ENCODE peak calls at places on chromosome 5, in seven cellular contexts. One of them, this sample, is unnamed.

GRCh38 chr5:31671339-31671741 is 32.4 kb downstream of the PDZD2 start:
- DNase-seq in right lobe of liver: no peak
- DNase-seq in HFFc6: no peak
- DNase-seq in kidney tubule cell: no peak
- DNase-seq in DMS 273 treated with DMSO at 0.1 percent for 48 hours: no peak
- DNase-seq in KBM-7: no peak
- DNase-seq in small intestine: no peak
- DNase-seq in this sample: no peak

GRCh38 chr5:10509593-10509992 is 54.3 kb upstream of the ANKRD33B start:
- DNase-seq in right lobe of liver: no peak
- DNase-seq in HFFc6: no peak
- DNase-seq in kidney tubule cell: no peak
- DNase-seq in DMS 273 treated with DMSO at 0.1 percent for 48 hours: peak
- DNase-seq in KBM-7: no peak
- DNase-seq in small intestine: no peak
- DNase-seq in this sample: no peak

GRCh38 chr5:130616161-130616560 is 548.9 kb downstream of the HINT1 start:
- DNase-seq in right lobe of liver: no peak
- DNase-seq in HFFc6: no peak
- DNase-seq in kidney tubule cell: no peak
- DNase-seq in DMS 273 treated with DMSO at 0.1 percent for 48 hours: no peak
- DNase-seq in KBM-7: no peak
- DNase-seq in small intestine: no peak
- DNase-seq in this sample: no peak

GRCh38 chr5:172800088-172800551 is 29.1 kb upstream of the DUSP1 start:
- DNase-seq in right lobe of liver: peak
- DNase-seq in HFFc6: peak
- DNase-seq in kidney tubule cell: peak
- DNase-seq in DMS 273 treated with DMSO at 0.1 percent for 48 hours: no peak
- DNase-seq in KBM-7: no peak
- DNase-seq in small intestine: no peak
- DNase-seq in this sample: peak

GRCh38 chr5:72920690-72921089 is 35.2 kb upstream of the FCHO2 start:
- DNase-seq in right lobe of liver: no peak
- DNase-seq in HFFc6: peak
- DNase-seq in kidney tubule cell: peak
- DNase-seq in DMS 273 treated with DMSO at 0.1 percent for 48 hours: no peak
- DNase-seq in KBM-7: peak
- DNase-seq in small intestine: peak
- DNase-seq in this sample: no peak

GRCh38 chr5:102561894-102562760 is 63.3 kb upstream of the SLCO6A1 start:
- DNase-seq in right lobe of liver: no peak
- DNase-seq in HFFc6: no peak
- DNase-seq in kidney tubule cell: peak
- DNase-seq in DMS 273 treated with DMSO at 0.1 percent for 48 hours: no peak
- DNase-seq in KBM-7: peak
- DNase-seq in small intestine: no peak
- DNase-seq in this sample: peak

GRCh38 chr5:93452255-93452654 is 128.8 kb downstream of the NR2F1-AS1 start:
- DNase-seq in right lobe of liver: no peak
- DNase-seq in HFFc6: no peak
- DNase-seq in kidney tubule cell: no peak
- DNase-seq in DMS 273 treated with DMSO at 0.1 percent for 48 hours: no peak
- DNase-seq in KBM-7: no peak
- DNase-seq in small intestine: no peak
- DNase-seq in this sample: no peak

GRCh38 chr5:180801596-180802324 is 846 bp downstream of the MGAT1 start:
- DNase-seq in right lobe of liver: no peak
- DNase-seq in HFFc6: no peak
- DNase-seq in kidney tubule cell: no peak
- DNase-seq in DMS 273 treated with DMSO at 0.1 percent for 48 hours: no peak
- DNase-seq in KBM-7: no peak
- DNase-seq in small intestine: no peak
- DNase-seq in this sample: no peak

GRCh38 chr5:132788508-132788907 is 11.5 kb upstream of the SEPTIN8 start:
- DNase-seq in right lobe of liver: no peak
- DNase-seq in HFFc6: no peak
- DNase-seq in kidney tubule cell: no peak
- DNase-seq in DMS 273 treated with DMSO at 0.1 percent for 48 hours: no peak
- DNase-seq in KBM-7: no peak
- DNase-seq in small intestine: no peak
- DNase-seq in this sample: no peak

GRCh38 chr5:36457511-36458260 is 148.7 kb upstream of the SLC1A3 start:
- DNase-seq in right lobe of liver: no peak
- DNase-seq in HFFc6: no peak
- DNase-seq in kidney tubule cell: peak
- DNase-seq in DMS 273 treated with DMSO at 0.1 percent for 48 hours: no peak
- DNase-seq in KBM-7: no peak
- DNase-seq in small intestine: no peak
- DNase-seq in this sample: no peak

GRCh38 chr5:127601111-127601510 is 47.8 kb upstream of the CTXN3 start:
- DNase-seq in right lobe of liver: no peak
- DNase-seq in HFFc6: no peak
- DNase-seq in kidney tubule cell: no peak
- DNase-seq in DMS 273 treated with DMSO at 0.1 percent for 48 hours: no peak
- DNase-seq in KBM-7: no peak
- DNase-seq in small intestine: no peak
- DNase-seq in this sample: no peak

GRCh38 chr5:43416988-43417394 is 4.8 kb upstream of the CCL28 start:
- DNase-seq in right lobe of liver: no peak
- DNase-seq in HFFc6: no peak
- DNase-seq in kidney tubule cell: no peak
- DNase-seq in DMS 273 treated with DMSO at 0.1 percent for 48 hours: peak
- DNase-seq in KBM-7: no peak
- DNase-seq in small intestine: no peak
- DNase-seq in this sample: no peak

GRCh38 chr5:53343187-53343586 is 137.2 kb upstream of the FST start:
- DNase-seq in right lobe of liver: no peak
- DNase-seq in HFFc6: peak
- DNase-seq in kidney tubule cell: no peak
- DNase-seq in DMS 273 treated with DMSO at 0.1 percent for 48 hours: no peak
- DNase-seq in KBM-7: no peak
- DNase-seq in small intestine: no peak
- DNase-seq in this sample: no peak

GRCh38 chr5:72542695-72543094 is 35.5 kb upstream of the ZNF366 start:
- DNase-seq in right lobe of liver: no peak
- DNase-seq in HFFc6: no peak
- DNase-seq in kidney tubule cell: no peak
- DNase-seq in DMS 273 treated with DMSO at 0.1 percent for 48 hours: no peak
- DNase-seq in KBM-7: no peak
- DNase-seq in small intestine: no peak
- DNase-seq in this sample: no peak

GRCh38 chr5:123344819-123345426 is 78.3 kb downstream of the CEP120 start:
- DNase-seq in right lobe of liver: no peak
- DNase-seq in HFFc6: peak
- DNase-seq in kidney tubule cell: peak
- DNase-seq in DMS 273 treated with DMSO at 0.1 percent for 48 hours: peak
- DNase-seq in KBM-7: peak
- DNase-seq in small intestine: peak
- DNase-seq in this sample: no peak

GRCh38 chr5:1190915-1191314 is 10.5 kb upstream of the SLC6A19 start:
- DNase-seq in right lobe of liver: no peak
- DNase-seq in HFFc6: no peak
- DNase-seq in kidney tubule cell: no peak
- DNase-seq in DMS 273 treated with DMSO at 0.1 percent for 48 hours: no peak
- DNase-seq in KBM-7: peak
- DNase-seq in small intestine: no peak
- DNase-seq in this sample: no peak

GRCh38 chr5:159049844-159050318 is 49.8 kb downstream of the EBF1 start:
- DNase-seq in right lobe of liver: no peak
- DNase-seq in HFFc6: no peak
- DNase-seq in kidney tubule cell: no peak
- DNase-seq in DMS 273 treated with DMSO at 0.1 percent for 48 hours: no peak
- DNase-seq in KBM-7: no peak
- DNase-seq in small intestine: no peak
- DNase-seq in this sample: no peak

GRCh38 chr5:142637871-142638270 is 48.0 kb downstream of the FGF1 start:
- DNase-seq in right lobe of liver: no peak
- DNase-seq in HFFc6: no peak
- DNase-seq in kidney tubule cell: no peak
- DNase-seq in DMS 273 treated with DMSO at 0.1 percent for 48 hours: peak
- DNase-seq in KBM-7: no peak
- DNase-seq in small intestine: no peak
- DNase-seq in this sample: no peak

GRCh38 chr5:150339165-150339564 is 18.3 kb upstream of the TCOF1 start:
- DNase-seq in right lobe of liver: no peak
- DNase-seq in HFFc6: no peak
- DNase-seq in kidney tubule cell: no peak
- DNase-seq in DMS 273 treated with DMSO at 0.1 percent for 48 hours: peak
- DNase-seq in KBM-7: no peak
- DNase-seq in small intestine: no peak
- DNase-seq in this sample: no peak

GRCh38 chr5:54764691-54765090 is 220.7 kb downstream of the ESM1 start:
- DNase-seq in right lobe of liver: no peak
- DNase-seq in HFFc6: no peak
- DNase-seq in kidney tubule cell: no peak
- DNase-seq in DMS 273 treated with DMSO at 0.1 percent for 48 hours: peak
- DNase-seq in KBM-7: no peak
- DNase-seq in small intestine: no peak
- DNase-seq in this sample: no peak

GRCh38 chr5:122313001-122313402 is 965 bp downstream of the SNCAIP start:
- DNase-seq in right lobe of liver: no peak
- DNase-seq in HFFc6: peak
- DNase-seq in kidney tubule cell: peak
- DNase-seq in DMS 273 treated with DMSO at 0.1 percent for 48 hours: no peak
- DNase-seq in KBM-7: no peak
- DNase-seq in small intestine: no peak
- DNase-seq in this sample: no peak

GRCh38 chr5:89110916-89111646 is 228.1 kb upstream of the MEF2C start:
- DNase-seq in right lobe of liver: no peak
- DNase-seq in HFFc6: no peak
- DNase-seq in kidney tubule cell: peak
- DNase-seq in DMS 273 treated with DMSO at 0.1 percent for 48 hours: no peak
- DNase-seq in KBM-7: no peak
- DNase-seq in small intestine: no peak
- DNase-seq in this sample: no peak

GRCh38 chr5:10352404-10353240 is 873 bp upstream of the MARCHF6 start:
- DNase-seq in right lobe of liver: no peak
- DNase-seq in HFFc6: no peak
- DNase-seq in kidney tubule cell: no peak
- DNase-seq in DMS 273 treated with DMSO at 0.1 percent for 48 hours: no peak
- DNase-seq in KBM-7: peak
- DNase-seq in small intestine: no peak
- DNase-seq in this sample: no peak

GRCh38 chr5:141941307-141941706 is 16.7 kb downstream of the PCDH12 start:
- DNase-seq in right lobe of liver: no peak
- DNase-seq in HFFc6: no peak
- DNase-seq in kidney tubule cell: peak
- DNase-seq in DMS 273 treated with DMSO at 0.1 percent for 48 hours: no peak
- DNase-seq in KBM-7: no peak
- DNase-seq in small intestine: no peak
- DNase-seq in this sample: no peak

GRCh38 chr5:90055831-90056328 is 353.7 kb downstream of the CETN3 start:
- DNase-seq in right lobe of liver: no peak
- DNase-seq in HFFc6: no peak
- DNase-seq in kidney tubule cell: peak
- DNase-seq in DMS 273 treated with DMSO at 0.1 percent for 48 hours: no peak
- DNase-seq in KBM-7: no peak
- DNase-seq in small intestine: no peak
- DNase-seq in this sample: no peak

GRCh38 chr5:144567416-144567770 is 396.7 kb downstream of the KCTD16 start:
- DNase-seq in right lobe of liver: no peak
- DNase-seq in HFFc6: peak
- DNase-seq in kidney tubule cell: no peak
- DNase-seq in DMS 273 treated with DMSO at 0.1 percent for 48 hours: no peak
- DNase-seq in KBM-7: no peak
- DNase-seq in small intestine: no peak
- DNase-seq in this sample: no peak

GRCh38 chr5:100777680-100778281 is 125.3 kb downstream of the ST8SIA4 start:
- DNase-seq in right lobe of liver: no peak
- DNase-seq in HFFc6: peak
- DNase-seq in kidney tubule cell: peak
- DNase-seq in DMS 273 treated with DMSO at 0.1 percent for 48 hours: no peak
- DNase-seq in KBM-7: peak
- DNase-seq in small intestine: peak
- DNase-seq in this sample: peak